ENCODE peak calls at places on chromosome 16, in ten cellular contexts. One of them, this sample, is unnamed.

GRCh38 chr16:85365120-85365519 is 248.0 kb upstream of the GSE1 start:
- DNase-seq in brain microvascular endothelial cell: no peak
- DNase-seq in T-helper 9 cell: no peak
- DNase-seq in stimulated activated CD4-positive, alpha-beta T cell treated with anti-CD3 and anti-CD28 coated beads, Interleukin-2, amount 100 ng/mL, for 48 hours: no peak
- DNase-seq in cardiac muscle cell: no peak
- DNase-seq in fibroblast of mammary gland: no peak
- DNase-seq in NCI-H1694 treated with DMSO at 0.1 percent for 48 hours: no peak
- DNase-seq in neural crest cell: no peak
- DNase-seq in HFFc6: no peak
- DNase-seq in caudate nucleus: no peak
- DNase-seq in this sample: no peak

GRCh38 chr16:67951485-67951884 is 7.6 kb upstream of the LCAT start:
- DNase-seq in brain microvascular endothelial cell: no peak
- DNase-seq in T-helper 9 cell: no peak
- DNase-seq in stimulated activated CD4-positive, alpha-beta T cell treated with anti-CD3 and anti-CD28 coated beads, Interleukin-2, amount 100 ng/mL, for 48 hours: no peak
- DNase-seq in cardiac muscle cell: no peak
- DNase-seq in fibroblast of mammary gland: no peak
- DNase-seq in NCI-H1694 treated with DMSO at 0.1 percent for 48 hours: no peak
- DNase-seq in neural crest cell: no peak
- DNase-seq in HFFc6: no peak
- DNase-seq in caudate nucleus: peak; percentile 80
- DNase-seq in this sample: no peak

GRCh38 chr16:67025151-67025550 is 3.8 kb upstream of the CBFB start:
- DNase-seq in brain microvascular endothelial cell: no peak
- DNase-seq in T-helper 9 cell: no peak
- DNase-seq in stimulated activated CD4-positive, alpha-beta T cell treated with anti-CD3 and anti-CD28 coated beads, Interleukin-2, amount 100 ng/mL, for 48 hours: no peak
- DNase-seq in cardiac muscle cell: no peak
- DNase-seq in fibroblast of mammary gland: no peak
- DNase-seq in NCI-H1694 treated with DMSO at 0.1 percent for 48 hours: no peak
- DNase-seq in neural crest cell: no peak
- DNase-seq in HFFc6: no peak
- DNase-seq in caudate nucleus: no peak
- DNase-seq in this sample: no peak

GRCh38 chr16:14564881-14565687 is 65.0 kb downstream of the PARN start:
- DNase-seq in brain microvascular endothelial cell: no peak
- DNase-seq in T-helper 9 cell: no peak
- DNase-seq in stimulated activated CD4-positive, alpha-beta T cell treated with anti-CD3 and anti-CD28 coated beads, Interleukin-2, amount 100 ng/mL, for 48 hours: no peak
- DNase-seq in cardiac muscle cell: peak; percentile 57
- DNase-seq in fibroblast of mammary gland: peak; percentile 36
- DNase-seq in NCI-H1694 treated with DMSO at 0.1 percent for 48 hours: no peak
- DNase-seq in neural crest cell: no peak
- DNase-seq in HFFc6: peak; percentile 32
- DNase-seq in caudate nucleus: no peak
- DNase-seq in this sample: no peak

GRCh38 chr16:58647107-58647506 is 17.5 kb upstream of the CNOT1 start:
- DNase-seq in brain microvascular endothelial cell: no peak
- DNase-seq in T-helper 9 cell: no peak
- DNase-seq in stimulated activated CD4-positive, alpha-beta T cell treated with anti-CD3 and anti-CD28 coated beads, Interleukin-2, amount 100 ng/mL, for 48 hours: no peak
- DNase-seq in cardiac muscle cell: no peak
- DNase-seq in fibroblast of mammary gland: no peak
- DNase-seq in NCI-H1694 treated with DMSO at 0.1 percent for 48 hours: no peak
- DNase-seq in neural crest cell: no peak
- DNase-seq in HFFc6: no peak
- DNase-seq in caudate nucleus: no peak
- DNase-seq in this sample: no peak

GRCh38 chr16:89320717-89321501 is 103.4 kb downstream of the ZNF778 start:
- DNase-seq in brain microvascular endothelial cell: no peak
- DNase-seq in T-helper 9 cell: no peak
- DNase-seq in stimulated activated CD4-positive, alpha-beta T cell treated with anti-CD3 and anti-CD28 coated beads, Interleukin-2, amount 100 ng/mL, for 48 hours: no peak
- DNase-seq in cardiac muscle cell: peak; percentile 61
- DNase-seq in fibroblast of mammary gland: peak; percentile 49
- DNase-seq in NCI-H1694 treated with DMSO at 0.1 percent for 48 hours: peak; percentile 64
- DNase-seq in neural crest cell: no peak
- DNase-seq in HFFc6: no peak
- DNase-seq in caudate nucleus: peak; percentile 30
- DNase-seq in this sample: no peak

GRCh38 chr16:88549671-88550643 is 20.2 kb upstream of the ZC3H18 start:
- DNase-seq in brain microvascular endothelial cell: no peak
- DNase-seq in T-helper 9 cell: no peak
- DNase-seq in stimulated activated CD4-positive, alpha-beta T cell treated with anti-CD3 and anti-CD28 coated beads, Interleukin-2, amount 100 ng/mL, for 48 hours: no peak
- DNase-seq in cardiac muscle cell: no peak
- DNase-seq in fibroblast of mammary gland: no peak
- DNase-seq in NCI-H1694 treated with DMSO at 0.1 percent for 48 hours: no peak
- DNase-seq in neural crest cell: no peak
- DNase-seq in HFFc6: no peak
- DNase-seq in caudate nucleus: no peak
- DNase-seq in this sample: no peak

GRCh38 chr16:3548859-3549258 is 28.3 kb downstream of the NLRC3 start:
- DNase-seq in brain microvascular endothelial cell: no peak
- DNase-seq in T-helper 9 cell: no peak
- DNase-seq in stimulated activated CD4-positive, alpha-beta T cell treated with anti-CD3 and anti-CD28 coated beads, Interleukin-2, amount 100 ng/mL, for 48 hours: no peak
- DNase-seq in cardiac muscle cell: no peak
- DNase-seq in fibroblast of mammary gland: no peak
- DNase-seq in NCI-H1694 treated with DMSO at 0.1 percent for 48 hours: no peak
- DNase-seq in neural crest cell: no peak
- DNase-seq in HFFc6: no peak
- DNase-seq in caudate nucleus: no peak
- DNase-seq in this sample: no peak

GRCh38 chr16:87543436-87544191 is 50.8 kb upstream of the ZCCHC14 start:
- DNase-seq in brain microvascular endothelial cell: peak; percentile 31
- DNase-seq in T-helper 9 cell: no peak
- DNase-seq in stimulated activated CD4-positive, alpha-beta T cell treated with anti-CD3 and anti-CD28 coated beads, Interleukin-2, amount 100 ng/mL, for 48 hours: no peak
- DNase-seq in cardiac muscle cell: peak; percentile 43
- DNase-seq in fibroblast of mammary gland: peak; percentile 27
- DNase-seq in NCI-H1694 treated with DMSO at 0.1 percent for 48 hours: no peak
- DNase-seq in neural crest cell: no peak
- DNase-seq in HFFc6: no peak
- DNase-seq in caudate nucleus: no peak
- DNase-seq in this sample: no peak

GRCh38 chr16:19718624-19718965 is 524 bp downstream of the IQCK start:
- DNase-seq in brain microvascular endothelial cell: no peak
- DNase-seq in T-helper 9 cell: no peak
- DNase-seq in stimulated activated CD4-positive, alpha-beta T cell treated with anti-CD3 and anti-CD28 coated beads, Interleukin-2, amount 100 ng/mL, for 48 hours: no peak
- DNase-seq in cardiac muscle cell: no peak
- DNase-seq in fibroblast of mammary gland: peak; percentile 14
- DNase-seq in NCI-H1694 treated with DMSO at 0.1 percent for 48 hours: no peak
- DNase-seq in neural crest cell: no peak
- DNase-seq in HFFc6: no peak
- DNase-seq in caudate nucleus: no peak
- DNase-seq in this sample: no peak

GRCh38 chr16:73483934-73484712 is 436.2 kb upstream of the ZFHX3 start:
- DNase-seq in brain microvascular endothelial cell: no peak
- DNase-seq in T-helper 9 cell: no peak
- DNase-seq in stimulated activated CD4-positive, alpha-beta T cell treated with anti-CD3 and anti-CD28 coated beads, Interleukin-2, amount 100 ng/mL, for 48 hours: no peak
- DNase-seq in cardiac muscle cell: no peak
- DNase-seq in fibroblast of mammary gland: no peak
- DNase-seq in NCI-H1694 treated with DMSO at 0.1 percent for 48 hours: peak; percentile 3
- DNase-seq in neural crest cell: no peak
- DNase-seq in HFFc6: no peak
- DNase-seq in caudate nucleus: no peak
- DNase-seq in this sample: no peak

GRCh38 chr16:7268182-7268581 is 64.5 kb upstream of the RBFOX1 start:
- DNase-seq in brain microvascular endothelial cell: peak; percentile 0
- DNase-seq in T-helper 9 cell: no peak
- DNase-seq in stimulated activated CD4-positive, alpha-beta T cell treated with anti-CD3 and anti-CD28 coated beads, Interleukin-2, amount 100 ng/mL, for 48 hours: peak; percentile 2
- DNase-seq in cardiac muscle cell: no peak
- DNase-seq in fibroblast of mammary gland: peak; percentile 1
- DNase-seq in NCI-H1694 treated with DMSO at 0.1 percent for 48 hours: peak; percentile 1
- DNase-seq in neural crest cell: peak; percentile 67
- DNase-seq in HFFc6: no peak
- DNase-seq in caudate nucleus: peak; percentile 0
- DNase-seq in this sample: no peak

GRCh38 chr16:57530531-57531252 is 5.7 kb downstream of the CCDC102A start:
- DNase-seq in brain microvascular endothelial cell: no peak
- DNase-seq in T-helper 9 cell: no peak
- DNase-seq in stimulated activated CD4-positive, alpha-beta T cell treated with anti-CD3 and anti-CD28 coated beads, Interleukin-2, amount 100 ng/mL, for 48 hours: no peak
- DNase-seq in cardiac muscle cell: no peak
- DNase-seq in fibroblast of mammary gland: no peak
- DNase-seq in NCI-H1694 treated with DMSO at 0.1 percent for 48 hours: no peak
- DNase-seq in neural crest cell: no peak
- DNase-seq in HFFc6: no peak
- DNase-seq in caudate nucleus: no peak
- DNase-seq in this sample: no peak

GRCh38 chr16:89960966-89961365 is 12.4 kb downstream of the DEF8 start:
- DNase-seq in brain microvascular endothelial cell: no peak
- DNase-seq in T-helper 9 cell: no peak
- DNase-seq in stimulated activated CD4-positive, alpha-beta T cell treated with anti-CD3 and anti-CD28 coated beads, Interleukin-2, amount 100 ng/mL, for 48 hours: no peak
- DNase-seq in cardiac muscle cell: no peak
- DNase-seq in fibroblast of mammary gland: no peak
- DNase-seq in NCI-H1694 treated with DMSO at 0.1 percent for 48 hours: no peak
- DNase-seq in neural crest cell: no peak
- DNase-seq in HFFc6: no peak
- DNase-seq in caudate nucleus: no peak
- DNase-seq in this sample: no peak

GRCh38 chr16:81610144-81610842 is 165.7 kb downstream of the CMIP start:
- DNase-seq in brain microvascular endothelial cell: peak; percentile 67
- DNase-seq in T-helper 9 cell: no peak
- DNase-seq in stimulated activated CD4-positive, alpha-beta T cell treated with anti-CD3 and anti-CD28 coated beads, Interleukin-2, amount 100 ng/mL, for 48 hours: no peak
- DNase-seq in cardiac muscle cell: peak; percentile 84
- DNase-seq in fibroblast of mammary gland: peak; percentile 76
- DNase-seq in NCI-H1694 treated with DMSO at 0.1 percent for 48 hours: no peak
- DNase-seq in neural crest cell: no peak
- DNase-seq in HFFc6: peak; percentile 86
- DNase-seq in caudate nucleus: peak; percentile 68
- DNase-seq in this sample: no peak

GRCh38 chr16:88355389-88356123 is 27.2 kb upstream of the ZNF469 start:
- DNase-seq in brain microvascular endothelial cell: no peak
- DNase-seq in T-helper 9 cell: no peak
- DNase-seq in stimulated activated CD4-positive, alpha-beta T cell treated with anti-CD3 and anti-CD28 coated beads, Interleukin-2, amount 100 ng/mL, for 48 hours: no peak
- DNase-seq in cardiac muscle cell: no peak
- DNase-seq in fibroblast of mammary gland: no peak
- DNase-seq in NCI-H1694 treated with DMSO at 0.1 percent for 48 hours: no peak
- DNase-seq in neural crest cell: no peak
- DNase-seq in HFFc6: no peak
- DNase-seq in caudate nucleus: no peak
- DNase-seq in this sample: no peak

GRCh38 chr16:24511174-24511573 is 28.2 kb upstream of the RBBP6 start:
- DNase-seq in brain microvascular endothelial cell: no peak
- DNase-seq in T-helper 9 cell: no peak
- DNase-seq in stimulated activated CD4-positive, alpha-beta T cell treated with anti-CD3 and anti-CD28 coated beads, Interleukin-2, amount 100 ng/mL, for 48 hours: no peak
- DNase-seq in cardiac muscle cell: no peak
- DNase-seq in fibroblast of mammary gland: no peak
- DNase-seq in NCI-H1694 treated with DMSO at 0.1 percent for 48 hours: no peak
- DNase-seq in neural crest cell: no peak
- DNase-seq in HFFc6: no peak
- DNase-seq in caudate nucleus: no peak
- DNase-seq in this sample: no peak

GRCh38 chr16:87348616-87349157 is 31.5 kb upstream of the C16orf95 start:
- DNase-seq in brain microvascular endothelial cell: no peak
- DNase-seq in T-helper 9 cell: no peak
- DNase-seq in stimulated activated CD4-positive, alpha-beta T cell treated with anti-CD3 and anti-CD28 coated beads, Interleukin-2, amount 100 ng/mL, for 48 hours: no peak
- DNase-seq in cardiac muscle cell: no peak
- DNase-seq in fibroblast of mammary gland: no peak
- DNase-seq in NCI-H1694 treated with DMSO at 0.1 percent for 48 hours: no peak
- DNase-seq in neural crest cell: no peak
- DNase-seq in HFFc6: no peak
- DNase-seq in caudate nucleus: no peak
- DNase-seq in this sample: no peak

GRCh38 chr16:72740346-72740745 is 307.6 kb downstream of the ZFHX3 start:
- DNase-seq in brain microvascular endothelial cell: peak; percentile 20
- DNase-seq in T-helper 9 cell: no peak
- DNase-seq in stimulated activated CD4-positive, alpha-beta T cell treated with anti-CD3 and anti-CD28 coated beads, Interleukin-2, amount 100 ng/mL, for 48 hours: no peak
- DNase-seq in cardiac muscle cell: no peak
- DNase-seq in fibroblast of mammary gland: no peak
- DNase-seq in NCI-H1694 treated with DMSO at 0.1 percent for 48 hours: no peak
- DNase-seq in neural crest cell: no peak
- DNase-seq in HFFc6: peak; percentile 46
- DNase-seq in caudate nucleus: no peak
- DNase-seq in this sample: no peak

GRCh38 chr16:31134091-31134571 is 1.4 kb downstream of the PRSS8 start:
- DNase-seq in brain microvascular endothelial cell: no peak
- DNase-seq in T-helper 9 cell: no peak
- DNase-seq in stimulated activated CD4-positive, alpha-beta T cell treated with anti-CD3 and anti-CD28 coated beads, Interleukin-2, amount 100 ng/mL, for 48 hours: no peak
- DNase-seq in cardiac muscle cell: no peak
- DNase-seq in fibroblast of mammary gland: peak; percentile 16
- DNase-seq in NCI-H1694 treated with DMSO at 0.1 percent for 48 hours: no peak
- DNase-seq in neural crest cell: no peak
- DNase-seq in HFFc6: no peak
- DNase-seq in caudate nucleus: no peak
- DNase-seq in this sample: no peak

GRCh38 chr16:89573826-89574680 is 1.5 kb upstream of the CPNE7 start:
- DNase-seq in brain microvascular endothelial cell: no peak
- DNase-seq in T-helper 9 cell: no peak
- DNase-seq in stimulated activated CD4-positive, alpha-beta T cell treated with anti-CD3 and anti-CD28 coated beads, Interleukin-2, amount 100 ng/mL, for 48 hours: no peak
- DNase-seq in cardiac muscle cell: no peak
- DNase-seq in fibroblast of mammary gland: no peak
- DNase-seq in NCI-H1694 treated with DMSO at 0.1 percent for 48 hours: no peak
- DNase-seq in neural crest cell: no peak
- DNase-seq in HFFc6: no peak
- DNase-seq in caudate nucleus: no peak
- DNase-seq in this sample: no peak

GRCh38 chr16:23803591-23804123 is 32.1 kb upstream of the PRKCB start:
- DNase-seq in brain microvascular endothelial cell: peak; percentile 11
- DNase-seq in T-helper 9 cell: peak; percentile 51
- DNase-seq in stimulated activated CD4-positive, alpha-beta T cell treated with anti-CD3 and anti-CD28 coated beads, Interleukin-2, amount 100 ng/mL, for 48 hours: peak; percentile 61
- DNase-seq in cardiac muscle cell: peak; percentile 29
- DNase-seq in fibroblast of mammary gland: peak; percentile 22
- DNase-seq in NCI-H1694 treated with DMSO at 0.1 percent for 48 hours: peak; percentile 12
- DNase-seq in neural crest cell: peak; percentile 40
- DNase-seq in HFFc6: peak; percentile 16
- DNase-seq in caudate nucleus: peak; percentile 19
- DNase-seq in this sample: peak; percentile 40

GRCh38 chr16:10937068-10937859 is 5.0 kb downstream of the DEXI start:
- DNase-seq in brain microvascular endothelial cell: no peak
- DNase-seq in T-helper 9 cell: no peak
- DNase-seq in stimulated activated CD4-positive, alpha-beta T cell treated with anti-CD3 and anti-CD28 coated beads, Interleukin-2, amount 100 ng/mL, for 48 hours: no peak
- DNase-seq in cardiac muscle cell: no peak
- DNase-seq in fibroblast of mammary gland: no peak
- DNase-seq in NCI-H1694 treated with DMSO at 0.1 percent for 48 hours: no peak
- DNase-seq in neural crest cell: no peak
- DNase-seq in HFFc6: no peak
- DNase-seq in caudate nucleus: no peak
- DNase-seq in this sample: no peak

GRCh38 chr16:46972971-46973456 is 460 bp downstream of the DNAJA2 start:
- DNase-seq in brain microvascular endothelial cell: no peak
- DNase-seq in T-helper 9 cell: peak; percentile 34
- DNase-seq in stimulated activated CD4-positive, alpha-beta T cell treated with anti-CD3 and anti-CD28 coated beads, Interleukin-2, amount 100 ng/mL, for 48 hours: peak; percentile 17
- DNase-seq in cardiac muscle cell: peak; percentile 16
- DNase-seq in fibroblast of mammary gland: peak; percentile 12
- DNase-seq in NCI-H1694 treated with DMSO at 0.1 percent for 48 hours: no peak
- DNase-seq in neural crest cell: peak; percentile 26
- DNase-seq in HFFc6: no peak
- DNase-seq in caudate nucleus: peak; percentile 35
- DNase-seq in this sample: peak; percentile 13

GRCh38 chr16:53087101-53087500 is 32.3 kb downstream of the CHD9 start:
- DNase-seq in brain microvascular endothelial cell: peak; percentile 13
- DNase-seq in T-helper 9 cell: no peak
- DNase-seq in stimulated activated CD4-positive, alpha-beta T cell treated with anti-CD3 and anti-CD28 coated beads, Interleukin-2, amount 100 ng/mL, for 48 hours: no peak
- DNase-seq in cardiac muscle cell: peak; percentile 33
- DNase-seq in fibroblast of mammary gland: peak; percentile 87
- DNase-seq in NCI-H1694 treated with DMSO at 0.1 percent for 48 hours: peak; percentile 32
- DNase-seq in neural crest cell: no peak
- DNase-seq in HFFc6: peak; percentile 51
- DNase-seq in caudate nucleus: no peak
- DNase-seq in this sample: no peak

GRCh38 chr16:4433228-4433627 is 7.6 kb downstream of the DNAJA3 start:
- DNase-seq in brain microvascular endothelial cell: no peak
- DNase-seq in T-helper 9 cell: no peak
- DNase-seq in stimulated activated CD4-positive, alpha-beta T cell treated with anti-CD3 and anti-CD28 coated beads, Interleukin-2, amount 100 ng/mL, for 48 hours: no peak
- DNase-seq in cardiac muscle cell: no peak
- DNase-seq in fibroblast of mammary gland: no peak
- DNase-seq in NCI-H1694 treated with DMSO at 0.1 percent for 48 hours: no peak
- DNase-seq in neural crest cell: no peak
- DNase-seq in HFFc6: no peak
- DNase-seq in caudate nucleus: no peak
- DNase-seq in this sample: no peak

GRCh38 chr16:75097941-75098897 is 18.4 kb downstream of the LDHD start:
- DNase-seq in brain microvascular endothelial cell: no peak
- DNase-seq in T-helper 9 cell: peak; percentile 67
- DNase-seq in stimulated activated CD4-positive, alpha-beta T cell treated with anti-CD3 and anti-CD28 coated beads, Interleukin-2, amount 100 ng/mL, for 48 hours: peak; percentile 67
- DNase-seq in cardiac muscle cell: no peak
- DNase-seq in fibroblast of mammary gland: no peak
- DNase-seq in NCI-H1694 treated with DMSO at 0.1 percent for 48 hours: no peak
- DNase-seq in neural crest cell: no peak
- DNase-seq in HFFc6: no peak
- DNase-seq in caudate nucleus: no peak
- DNase-seq in this sample: peak; percentile 62

GRCh38 chr16:17850626-17851265 is 380.0 kb upstream of the XYLT1 start:
- DNase-seq in brain microvascular endothelial cell: no peak
- DNase-seq in T-helper 9 cell: no peak
- DNase-seq in stimulated activated CD4-positive, alpha-beta T cell treated with anti-CD3 and anti-CD28 coated beads, Interleukin-2, amount 100 ng/mL, for 48 hours: no peak
- DNase-seq in cardiac muscle cell: no peak
- DNase-seq in fibroblast of mammary gland: no peak
- DNase-seq in NCI-H1694 treated with DMSO at 0.1 percent for 48 hours: no peak
- DNase-seq in neural crest cell: peak; percentile 5
- DNase-seq in HFFc6: no peak
- DNase-seq in caudate nucleus: no peak
- DNase-seq in this sample: no peak

This sample was measured in T-helper 17 cell.